ENCODE peak calls at places on chromosomes 4 and X, in four cellular contexts. Z is PC-3, J is activated B cell treated with CpG ODN at 0.5 μM for 24 hours, V is WTC11. K is an unnamed sample.

GRCh38 chr4:144809056-144809640 is 163.2 kb downstream of the HHIP start:
- DNase-seq in Z (no peak), J (no peak), V (no peak), K (no peak)

GRCh38 chrX:153903238-153903980 is 1.1 kb upstream of the AVPR2 start:
- DNase-seq in Z (no peak), J (no peak), V (no peak), K (no peak)

GRCh38 chr4:108168672-108169562 is at the start of gene LEF1:
- DNase-seq in Z (peak; percentile 20), J (no peak), V (peak; percentile 76), K (no peak)

GRCh38 chrX:115679460-115679859 is 118.5 kb downstream of the PLS3 start:
- DNase-seq in Z (peak; percentile 56), J (no peak), V (no peak), K (no peak)

GRCh38 chr4:137755033-137755471 is 222.8 kb upstream of the PCDH18 start:
- DNase-seq in Z (peak; percentile 53), J (no peak), V (no peak), K (no peak)

GRCh38 chr4:184306949-184307348 is 89.3 kb upstream of the ENPP6 start:
- DNase-seq in Z (peak; percentile 71), J (no peak), V (no peak), K (no peak)

GRCh38 chr4:70437212-70437611 is 34.8 kb upstream of the MUC7 start:
- DNase-seq in Z (no peak), J (no peak), V (peak; percentile 41), K (no peak)

GRCh38 chrX:103276581-103277002 is at the start of gene TCEAL5:
- DNase-seq in Z (no peak), J (no peak), V (no peak), K (no peak)

GRCh38 chrX:137363559-137363958 is 202.4 kb upstream of the ZIC3 start:
- DNase-seq in Z (no peak), J (no peak), V (no peak), K (no peak)

GRCh38 chr4:16293205-16293860 is 67.1 kb upstream of the TAPT1 start:
- DNase-seq in Z (no peak), J (no peak), V (no peak), K (no peak)

GRCh38 chr4:56433280-56433679 is 2.1 kb downstream of the PPAT start:
- DNase-seq in Z (no peak), J (no peak), V (no peak), K (no peak)

GRCh38 chr4:34250562-34250961 is 1993.8 kb downstream of the ARAP2 start:
- DNase-seq in Z (peak; percentile 61), J (no peak), V (no peak), K (no peak)

GRCh38 chr4:35918491-35918977 is 325.8 kb downstream of the ARAP2 start:
- DNase-seq in Z (no peak), J (no peak), V (no peak), K (no peak)

GRCh38 chrX:123422875-123423274 is 238.8 kb downstream of the GRIA3 start:
- DNase-seq in Z (peak; percentile 53), J (no peak), V (peak; percentile 11), K (no peak)

GRCh38 chr4:74418063-74418670 is 26.8 kb upstream of the AREG start:
- DNase-seq in Z (peak; percentile 88), J (no peak), V (no peak), K (no peak)

GRCh38 chrX:10157545-10157944 is 770 bp downstream of the CLCN4 start:
- DNase-seq in Z (peak; percentile 66), J (no peak), V (no peak), K (no peak)

GRCh38 chr4:136524039-136524438 is 1008.3 kb downstream of the PCDH18 start:
- DNase-seq in Z (no peak), J (no peak), V (no peak), K (no peak)

GRCh38 chr4:101232074-101232776 is 115.1 kb downstream of the PPP3CA start:
- DNase-seq in Z (peak; percentile 67), J (no peak), V (no peak), K (no peak)

GRCh38 chr4:4334798-4335520 is 44.9 kb downstream of the ZBTB49 start:
- DNase-seq in Z (peak; percentile 71), J (peak; percentile 48), V (peak; percentile 76), K (no peak)

GRCh38 chrX:109992203-109992602 is 10.7 kb upstream of the TMEM164 start:
- DNase-seq in Z (no peak), J (no peak), V (no peak), K (no peak)

GRCh38 chrX:119817130-119817690 is 25.8 kb upstream of the RPL39 start:
- DNase-seq in Z (no peak), J (no peak), V (no peak), K (no peak)

GRCh38 chr4:88107406-88108107 is 50.9 kb downstream of the ABCG2 start:
- DNase-seq in Z (peak; percentile 16), J (no peak), V (no peak), K (no peak)

GRCh38 chr4:180664766-180665368 is 1578.3 kb upstream of the TENM3 start:
- DNase-seq in Z (peak; percentile 82), J (no peak), V (peak; percentile 74), K (no peak)

GRCh38 chr4:48756689-48757220 is 23.3 kb downstream of the FRYL start:
- DNase-seq in Z (no peak), J (no peak), V (no peak), K (no peak)

GRCh38 chr4:152729466-152729865 is 49.7 kb upstream of the TMEM154 start:
- DNase-seq in Z (peak; percentile 73), J (no peak), V (no peak), K (no peak)

GRCh38 chrX:153517941-153518834 is 746 bp downstream of the ATP2B3 start:
- DNase-seq in Z (no peak), J (no peak), V (no peak), K (no peak)

GRCh38 chr4:167883271-167883670 is 209.1 kb upstream of the ANXA10 start:
- DNase-seq in Z (no peak), J (no peak), V (no peak), K (no peak)

GRCh38 chrX:120244735-120245498 is 5.7 kb upstream of the ZBTB33 start:
- DNase-seq in Z (peak; percentile 90), J (peak; percentile 40), V (peak; percentile 67), K (peak; percentile 4)

GRCh38 chr4:108255203-108255747 is 86.5 kb upstream of the LEF1 start:
- DNase-seq in Z (no peak), J (no peak), V (no peak), K (no peak)

DNA sequence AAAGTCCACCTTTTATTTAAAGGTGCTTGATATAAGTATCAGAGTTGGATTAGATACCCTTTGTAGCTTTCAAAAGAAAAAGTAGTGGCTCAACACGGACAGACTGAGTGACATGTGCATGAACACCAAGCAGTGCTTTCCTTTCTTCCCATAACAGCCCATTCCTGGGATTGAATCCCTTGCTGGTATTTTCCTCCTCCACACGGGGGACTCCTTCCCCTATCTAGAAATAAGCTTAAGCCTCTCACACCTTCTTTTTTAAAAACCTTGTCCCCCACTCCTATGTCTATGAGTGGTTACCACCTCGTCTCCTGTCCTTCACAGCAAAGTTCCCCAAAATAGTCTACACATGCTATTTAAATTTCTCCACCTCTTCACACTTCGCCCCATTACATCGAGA is 5.1 kb downstream of the AP1S2 start:
- DNase-seq in Z (peak; percentile 35), J (no peak), V (no peak), K (no peak)
- TF ChIP-seq CTCF in Z (peak; percentile 58), J (no peak), V (no peak), K (no peak)

GRCh38 chrX:17550011-17550410 is 175.0 kb downstream of the NHS start:
- DNase-seq in Z (no peak), J (no peak), V (no peak), K (no peak)
- TF ChIP-seq CTCF in Z (no peak), J (no peak), V (no peak), K (no peak)

GRCh38 chrX:19515615-19516105 is 352 bp upstream of the MAP3K15 start:
- DNase-seq in Z (peak; percentile 6), J (no peak), V (peak; percentile 12), K (no peak)
- TF ChIP-seq CTCF in Z (peak; percentile 27), J (no peak), V (no peak), K (peak; percentile 18)

DNA sequence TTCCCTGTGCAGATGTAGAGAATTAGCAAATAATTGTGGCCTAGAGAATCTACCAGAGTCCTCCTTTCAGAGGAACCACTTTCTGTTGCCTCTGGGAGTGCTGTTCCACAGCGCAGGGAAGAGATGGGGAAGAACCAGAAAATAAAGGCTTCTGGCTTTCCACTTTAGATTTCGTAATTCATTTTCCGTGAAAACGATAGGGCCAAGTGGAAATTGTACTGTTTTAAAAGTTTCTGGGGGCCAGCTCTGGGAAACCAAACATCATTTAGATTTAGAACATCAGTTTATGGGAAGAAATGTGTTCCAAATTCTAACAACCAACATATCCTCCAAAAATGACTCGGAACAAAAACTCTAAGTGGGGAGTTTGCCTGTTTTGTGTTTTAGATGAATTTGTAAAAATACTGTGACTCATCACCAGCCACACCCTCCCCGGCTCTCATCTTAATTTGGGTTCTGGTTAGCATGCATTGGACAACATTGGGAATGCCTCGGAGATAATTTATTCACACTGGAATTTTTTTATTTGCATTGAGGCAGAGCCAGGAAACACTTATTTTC is 65.2 kb upstream of the LNX1 start:
- DNase-seq in Z (peak; percentile 19), J (no peak), V (no peak), K (no peak)
- TF ChIP-seq CTCF in Z (peak; percentile 63), J (no peak), V (no peak), K (peak; percentile 54)

DNA sequence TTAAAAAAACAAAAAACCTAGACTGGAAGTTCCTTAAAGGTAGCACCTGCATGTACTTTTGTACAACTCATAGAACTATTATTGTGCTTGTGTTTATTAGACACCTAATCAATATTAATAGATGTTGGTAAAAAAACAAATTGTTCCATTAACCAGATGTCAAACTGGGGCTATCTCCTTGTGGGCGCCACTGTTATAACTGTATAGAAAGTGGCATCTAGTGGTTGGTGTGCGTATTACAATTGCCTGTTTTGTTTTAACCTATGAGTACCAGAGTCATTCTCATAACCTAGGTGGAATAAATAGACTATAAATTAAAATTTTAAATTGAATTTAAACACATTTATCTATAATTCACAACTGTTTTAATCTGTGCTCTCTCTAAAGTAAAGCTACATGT is 97.4 kb downstream of the COL4A5 start:
- DNase-seq in Z (peak; percentile 73), J (no peak), V (no peak), K (no peak)
- TF ChIP-seq CTCF in Z (peak; percentile 77), J (no peak), V (peak; percentile 40), K (no peak)

GRCh38 chr4:28462766-28463165 is 1602.1 kb downstream of the STIM2 start:
- DNase-seq in Z (peak; percentile 7), J (no peak), V (no peak), K (no peak)
- TF ChIP-seq CTCF in Z (peak; percentile 37), J (no peak), V (no peak), K (no peak)

DNA sequence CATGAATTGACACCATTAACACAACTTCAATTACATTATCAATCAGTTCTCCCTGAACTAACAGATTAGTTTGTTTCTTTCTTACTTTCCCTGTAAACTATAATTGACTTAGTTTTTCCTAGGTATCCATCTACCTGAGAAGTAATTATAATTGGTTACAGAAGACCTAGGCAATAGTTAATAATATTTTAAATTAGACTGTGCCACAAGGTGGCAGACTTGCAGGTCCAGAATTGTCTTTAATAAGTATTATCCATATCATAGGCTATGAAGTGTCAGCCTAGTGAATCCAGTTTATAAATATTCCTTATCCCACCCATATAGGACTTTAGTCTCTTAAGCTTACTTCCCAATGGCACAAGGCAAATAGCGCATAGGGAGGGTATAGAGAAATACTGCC is 48.9 kb upstream of the FAM47B start:
- DNase-seq in Z (peak; percentile 48), J (no peak), V (no peak), K (no peak)
- TF ChIP-seq CTCF in Z (peak; percentile 61), J (no peak), V (no peak), K (no peak)

GRCh38 chr4:26993541-26993940 is 132.9 kb downstream of the STIM2 start:
- DNase-seq in Z (no peak), J (no peak), V (no peak), K (no peak)
- TF ChIP-seq CTCF in Z (no peak), J (no peak), V (no peak), K (no peak)

GRCh38 chr4:143241892-143242291 is 57.2 kb downstream of the USP38 start:
- DNase-seq in Z (peak; percentile 11), J (no peak), V (no peak), K (no peak)
- TF ChIP-seq CTCF in Z (no peak), J (no peak), V (no peak), K (no peak)

K was measured in esophagus squamous epithelium.